ENCODE peak calls at places on chromosome 7, in ten cellular contexts. One of them, this sample, is unnamed.
A peak's percentile ranks its signal among the peaks of the same experiment; 100 is the strongest.

GRCh38 chr7:98641646-98642489 is 24.8 kb downstream of the NPTX2 start:
- DNase-seq in mesendoderm: peak; percentile 54
- DNase-seq in stromal cell of bone marrow: no peak
- DNase-seq in Caki2: no peak
- DNase-seq in NCI-H69: peak; percentile 60
- DNase-seq in right cardiac atrium: no peak
- DNase-seq in activated naive CD4-positive, alpha-beta T cell: no peak
- DNase-seq in naive thymus-derived CD8-positive, alpha-beta T cell: no peak
- DNase-seq in A549: no peak
- DNase-seq in caudate nucleus: no peak
- DNase-seq in this sample: peak; percentile 21

GRCh38 chr7:105493928-105494325 is 28.1 kb downstream of the PUS7 start:
- DNase-seq in mesendoderm: no peak
- DNase-seq in activated naive CD4-positive, alpha-beta T cell: no peak
- DNase-seq in naive thymus-derived CD8-positive, alpha-beta T cell: no peak
- DNase-seq in Caki2: peak; percentile 5
- DNase-seq in stromal cell of bone marrow: peak; percentile 70
- DNase-seq in NCI-H69: no peak
- DNase-seq in caudate nucleus: no peak
- DNase-seq in A549: peak; percentile 50
- DNase-seq in right cardiac atrium: no peak
- DNase-seq in this sample: no peak

GRCh38 chr7:93461350-93461749 is 113.2 kb downstream of the CALCR start:
- DNase-seq in activated naive CD4-positive, alpha-beta T cell: no peak
- DNase-seq in mesendoderm: peak; percentile 29
- DNase-seq in A549: peak; percentile 8
- DNase-seq in right cardiac atrium: no peak
- DNase-seq in NCI-H69: peak; percentile 71
- DNase-seq in stromal cell of bone marrow: no peak
- DNase-seq in naive thymus-derived CD8-positive, alpha-beta T cell: no peak
- DNase-seq in Caki2: peak; percentile 2
- DNase-seq in caudate nucleus: no peak
- DNase-seq in this sample: no peak

GRCh38 chr7:160958-161725 is 31.2 kb upstream of the FAM20C start:
- DNase-seq in Caki2: no peak
- DNase-seq in stromal cell of bone marrow: no peak
- DNase-seq in activated naive CD4-positive, alpha-beta T cell: no peak
- DNase-seq in mesendoderm: no peak
- DNase-seq in right cardiac atrium: peak; percentile 8
- DNase-seq in caudate nucleus: no peak
- DNase-seq in naive thymus-derived CD8-positive, alpha-beta T cell: no peak
- DNase-seq in NCI-H69: no peak
- DNase-seq in A549: no peak
- DNase-seq in this sample: no peak

GRCh38 chr7:148304456-148304855 is 286.1 kb upstream of the C7orf33 start:
- DNase-seq in activated naive CD4-positive, alpha-beta T cell: no peak
- DNase-seq in NCI-H69: peak; percentile 84
- DNase-seq in right cardiac atrium: no peak
- DNase-seq in Caki2: no peak
- DNase-seq in A549: no peak
- DNase-seq in mesendoderm: peak; percentile 63
- DNase-seq in naive thymus-derived CD8-positive, alpha-beta T cell: no peak
- DNase-seq in caudate nucleus: no peak
- DNase-seq in stromal cell of bone marrow: no peak
- DNase-seq in this sample: no peak

GRCh38 chr7:37495574-37496184 is 47.0 kb upstream of the ELMO1 start:
- DNase-seq in caudate nucleus: no peak
- DNase-seq in naive thymus-derived CD8-positive, alpha-beta T cell: peak; percentile 47
- DNase-seq in A549: peak; percentile 33
- DNase-seq in stromal cell of bone marrow: peak; percentile 37
- DNase-seq in right cardiac atrium: no peak
- DNase-seq in Caki2: no peak
- DNase-seq in activated naive CD4-positive, alpha-beta T cell: no peak
- DNase-seq in mesendoderm: peak; percentile 52
- DNase-seq in NCI-H69: peak; percentile 29
- DNase-seq in this sample: peak; percentile 13

GRCh38 chr7:120395526-120396019 is 122.6 kb downstream of the KCND2 start:
- DNase-seq in right cardiac atrium: no peak
- DNase-seq in A549: no peak
- DNase-seq in stromal cell of bone marrow: no peak
- DNase-seq in caudate nucleus: no peak
- DNase-seq in NCI-H69: peak; percentile 59
- DNase-seq in activated naive CD4-positive, alpha-beta T cell: no peak
- DNase-seq in mesendoderm: peak; percentile 68
- DNase-seq in naive thymus-derived CD8-positive, alpha-beta T cell: no peak
- DNase-seq in Caki2: peak; percentile 6
- DNase-seq in this sample: no peak

GRCh38 chr7:934469-935320 is 19.8 kb downstream of the ADAP1 start:
- DNase-seq in A549: no peak
- DNase-seq in naive thymus-derived CD8-positive, alpha-beta T cell: no peak
- DNase-seq in stromal cell of bone marrow: no peak
- DNase-seq in activated naive CD4-positive, alpha-beta T cell: no peak
- DNase-seq in right cardiac atrium: peak; percentile 10
- DNase-seq in caudate nucleus: no peak
- DNase-seq in NCI-H69: no peak
- DNase-seq in mesendoderm: no peak
- DNase-seq in Caki2: no peak
- DNase-seq in this sample: no peak

GRCh38 chr7:13990319-13990983 is 985 bp upstream of the ETV1 start:
- DNase-seq in Caki2: peak; percentile 61
- DNase-seq in NCI-H69: peak; percentile 97
- DNase-seq in mesendoderm: peak; percentile 94
- DNase-seq in stromal cell of bone marrow: no peak
- DNase-seq in naive thymus-derived CD8-positive, alpha-beta T cell: no peak
- DNase-seq in A549: peak; percentile 42
- DNase-seq in activated naive CD4-positive, alpha-beta T cell: no peak
- DNase-seq in caudate nucleus: peak; percentile 61
- DNase-seq in right cardiac atrium: peak; percentile 51
- DNase-seq in this sample: peak; percentile 0

GRCh38 chr7:3927446-3928110 is 626.5 kb downstream of the SDK1 start:
- DNase-seq in A549: no peak
- DNase-seq in naive thymus-derived CD8-positive, alpha-beta T cell: no peak
- DNase-seq in Caki2: no peak
- DNase-seq in stromal cell of bone marrow: no peak
- DNase-seq in right cardiac atrium: no peak
- DNase-seq in NCI-H69: no peak
- DNase-seq in caudate nucleus: no peak
- DNase-seq in activated naive CD4-positive, alpha-beta T cell: no peak
- DNase-seq in mesendoderm: no peak
- DNase-seq in this sample: no peak

GRCh38 chr7:73828972-73829371 is 1.8 kb upstream of the CLDN4 start:
- DNase-seq in stromal cell of bone marrow: no peak
- DNase-seq in mesendoderm: no peak
- DNase-seq in caudate nucleus: no peak
- DNase-seq in NCI-H69: peak; percentile 60
- DNase-seq in Caki2: no peak
- DNase-seq in naive thymus-derived CD8-positive, alpha-beta T cell: no peak
- DNase-seq in activated naive CD4-positive, alpha-beta T cell: no peak
- DNase-seq in A549: no peak
- DNase-seq in right cardiac atrium: no peak
- DNase-seq in this sample: no peak

GRCh38 chr7:148819697-148820332 is 64.3 kb downstream of the EZH2 start:
- DNase-seq in stromal cell of bone marrow: no peak
- DNase-seq in mesendoderm: no peak
- DNase-seq in naive thymus-derived CD8-positive, alpha-beta T cell: no peak
- DNase-seq in activated naive CD4-positive, alpha-beta T cell: no peak
- DNase-seq in NCI-H69: no peak
- DNase-seq in caudate nucleus: no peak
- DNase-seq in right cardiac atrium: no peak
- DNase-seq in Caki2: no peak
- DNase-seq in A549: no peak
- DNase-seq in this sample: no peak

GRCh38 chr7:42915356-42915755 is 3.5 kb upstream of the C7orf25 start:
- DNase-seq in caudate nucleus: no peak
- DNase-seq in naive thymus-derived CD8-positive, alpha-beta T cell: no peak
- DNase-seq in stromal cell of bone marrow: no peak
- DNase-seq in Caki2: no peak
- DNase-seq in activated naive CD4-positive, alpha-beta T cell: no peak
- DNase-seq in NCI-H69: no peak
- DNase-seq in mesendoderm: no peak
- DNase-seq in A549: no peak
- DNase-seq in right cardiac atrium: no peak
- DNase-seq in this sample: no peak

GRCh38 chr7:158581440-158582088 is 6.1 kb downstream of the PTPRN2 start:
- DNase-seq in A549: no peak
- DNase-seq in mesendoderm: no peak
- DNase-seq in Caki2: no peak
- DNase-seq in NCI-H69: peak; percentile 61
- DNase-seq in right cardiac atrium: no peak
- DNase-seq in naive thymus-derived CD8-positive, alpha-beta T cell: no peak
- DNase-seq in caudate nucleus: no peak
- DNase-seq in stromal cell of bone marrow: no peak
- DNase-seq in activated naive CD4-positive, alpha-beta T cell: no peak
- DNase-seq in this sample: peak; percentile 80

GRCh38 chr7:158910254-158911053 is 54.1 kb downstream of the DYNC2I1 start:
- DNase-seq in right cardiac atrium: no peak
- DNase-seq in activated naive CD4-positive, alpha-beta T cell: no peak
- DNase-seq in A549: no peak
- DNase-seq in Caki2: peak; percentile 60
- DNase-seq in mesendoderm: peak; percentile 13
- DNase-seq in naive thymus-derived CD8-positive, alpha-beta T cell: no peak
- DNase-seq in caudate nucleus: no peak
- DNase-seq in NCI-H69: no peak
- DNase-seq in stromal cell of bone marrow: no peak
- DNase-seq in this sample: no peak

GRCh38 chr7:44188480-44189225 is 586 bp downstream of the GCK start:
- DNase-seq in stromal cell of bone marrow: no peak
- DNase-seq in activated naive CD4-positive, alpha-beta T cell: no peak
- DNase-seq in A549: no peak
- DNase-seq in NCI-H69: no peak
- DNase-seq in mesendoderm: no peak
- DNase-seq in right cardiac atrium: no peak
- DNase-seq in caudate nucleus: no peak
- DNase-seq in Caki2: no peak
- DNase-seq in naive thymus-derived CD8-positive, alpha-beta T cell: no peak
- DNase-seq in this sample: no peak

GRCh38 chr7:117157121-117157870 is 165.6 kb downstream of the WNT2 start:
- DNase-seq in caudate nucleus: peak; percentile 28
- DNase-seq in NCI-H69: peak; percentile 10
- DNase-seq in A549: peak; percentile 37
- DNase-seq in Caki2: peak; percentile 56
- DNase-seq in mesendoderm: no peak
- DNase-seq in right cardiac atrium: peak; percentile 72
- DNase-seq in stromal cell of bone marrow: peak; percentile 95
- DNase-seq in activated naive CD4-positive, alpha-beta T cell: no peak
- DNase-seq in naive thymus-derived CD8-positive, alpha-beta T cell: no peak
- DNase-seq in this sample: no peak

GRCh38 chr7:73622909-73623797 is 1.2 kb downstream of the MLXIPL start:
- DNase-seq in Caki2: no peak
- DNase-seq in stromal cell of bone marrow: no peak
- DNase-seq in activated naive CD4-positive, alpha-beta T cell: no peak
- DNase-seq in mesendoderm: peak; percentile 79
- DNase-seq in A549: no peak
- DNase-seq in NCI-H69: peak; percentile 63
- DNase-seq in caudate nucleus: no peak
- DNase-seq in naive thymus-derived CD8-positive, alpha-beta T cell: no peak
- DNase-seq in right cardiac atrium: peak; percentile 78
- DNase-seq in this sample: peak; percentile 95

GRCh38 chr7:99004216-99004615 is 125.9 kb downstream of the TRRAP start:
- DNase-seq in naive thymus-derived CD8-positive, alpha-beta T cell: no peak
- DNase-seq in Caki2: no peak
- DNase-seq in caudate nucleus: no peak
- DNase-seq in A549: no peak
- DNase-seq in right cardiac atrium: no peak
- DNase-seq in activated naive CD4-positive, alpha-beta T cell: no peak
- DNase-seq in NCI-H69: no peak
- DNase-seq in mesendoderm: no peak
- DNase-seq in stromal cell of bone marrow: no peak
- DNase-seq in this sample: no peak

GRCh38 chr7:135168489-135169140 is 1.9 kb downstream of the CYREN start:
- DNase-seq in activated naive CD4-positive, alpha-beta T cell: no peak
- DNase-seq in mesendoderm: no peak
- DNase-seq in right cardiac atrium: no peak
- DNase-seq in NCI-H69: no peak
- DNase-seq in caudate nucleus: no peak
- DNase-seq in Caki2: no peak
- DNase-seq in naive thymus-derived CD8-positive, alpha-beta T cell: no peak
- DNase-seq in stromal cell of bone marrow: no peak
- DNase-seq in A549: no peak
- DNase-seq in this sample: no peak

GRCh38 chr7:33346055-33346454 is 216.7 kb downstream of the BBS9 start:
- DNase-seq in mesendoderm: no peak
- DNase-seq in caudate nucleus: no peak
- DNase-seq in NCI-H69: no peak
- DNase-seq in A549: no peak
- DNase-seq in right cardiac atrium: no peak
- DNase-seq in Caki2: peak; percentile 5
- DNase-seq in naive thymus-derived CD8-positive, alpha-beta T cell: no peak
- DNase-seq in stromal cell of bone marrow: no peak
- DNase-seq in activated naive CD4-positive, alpha-beta T cell: no peak
- DNase-seq in this sample: no peak

GRCh38 chr7:128838109-128838779 is 8.0 kb downstream of the FLNC start:
- DNase-seq in mesendoderm: no peak
- DNase-seq in activated naive CD4-positive, alpha-beta T cell: no peak
- DNase-seq in NCI-H69: no peak
- DNase-seq in A549: no peak
- DNase-seq in caudate nucleus: no peak
- DNase-seq in right cardiac atrium: peak; percentile 8
- DNase-seq in Caki2: no peak
- DNase-seq in stromal cell of bone marrow: no peak
- DNase-seq in naive thymus-derived CD8-positive, alpha-beta T cell: no peak
- DNase-seq in this sample: no peak

GRCh38 chr7:123640583-123640982 is 15.1 kb upstream of the LMOD2 start:
- DNase-seq in NCI-H69: no peak
- DNase-seq in stromal cell of bone marrow: no peak
- DNase-seq in naive thymus-derived CD8-positive, alpha-beta T cell: no peak
- DNase-seq in Caki2: no peak
- DNase-seq in mesendoderm: no peak
- DNase-seq in activated naive CD4-positive, alpha-beta T cell: no peak
- DNase-seq in A549: no peak
- DNase-seq in right cardiac atrium: no peak
- DNase-seq in caudate nucleus: no peak
- DNase-seq in this sample: no peak

GRCh38 chr7:51328351-51328801 is 11.8 kb upstream of the COBL start:
- DNase-seq in NCI-H69: no peak
- DNase-seq in naive thymus-derived CD8-positive, alpha-beta T cell: no peak
- DNase-seq in right cardiac atrium: no peak
- DNase-seq in caudate nucleus: no peak
- DNase-seq in Caki2: peak; percentile 30
- DNase-seq in activated naive CD4-positive, alpha-beta T cell: no peak
- DNase-seq in A549: peak; percentile 7
- DNase-seq in mesendoderm: no peak
- DNase-seq in stromal cell of bone marrow: no peak
- DNase-seq in this sample: peak; percentile 76

GRCh38 chr7:100441641-100442535 is 5.6 kb upstream of the PPP1R35 start:
- DNase-seq in naive thymus-derived CD8-positive, alpha-beta T cell: no peak
- DNase-seq in Caki2: no peak
- DNase-seq in mesendoderm: no peak
- DNase-seq in stromal cell of bone marrow: no peak
- DNase-seq in right cardiac atrium: no peak
- DNase-seq in NCI-H69: no peak
- DNase-seq in A549: no peak
- DNase-seq in activated naive CD4-positive, alpha-beta T cell: no peak
- DNase-seq in caudate nucleus: no peak
- DNase-seq in this sample: no peak

GRCh38 chr7:90923576-90923975 is 327.5 kb downstream of the CDK14 start:
- DNase-seq in mesendoderm: no peak
- DNase-seq in caudate nucleus: no peak
- DNase-seq in Caki2: no peak
- DNase-seq in right cardiac atrium: no peak
- DNase-seq in A549: no peak
- DNase-seq in stromal cell of bone marrow: no peak
- DNase-seq in activated naive CD4-positive, alpha-beta T cell: no peak
- DNase-seq in naive thymus-derived CD8-positive, alpha-beta T cell: no peak
- DNase-seq in NCI-H69: no peak
- DNase-seq in this sample: no peak

GRCh38 chr7:44081266-44081748 is 1.0 kb downstream of the POLM start:
- DNase-seq in A549: no peak
- DNase-seq in naive thymus-derived CD8-positive, alpha-beta T cell: peak; percentile 59
- DNase-seq in caudate nucleus: no peak
- DNase-seq in activated naive CD4-positive, alpha-beta T cell: no peak
- DNase-seq in NCI-H69: no peak
- DNase-seq in mesendoderm: no peak
- DNase-seq in right cardiac atrium: no peak
- DNase-seq in Caki2: no peak
- DNase-seq in stromal cell of bone marrow: no peak
- DNase-seq in this sample: no peak

GRCh38 chr7:106659963-106660861 is 746 bp downstream of the CCDC71L start:
- DNase-seq in right cardiac atrium: peak; percentile 80
- DNase-seq in caudate nucleus: no peak
- DNase-seq in naive thymus-derived CD8-positive, alpha-beta T cell: peak; percentile 68
- DNase-seq in mesendoderm: peak; percentile 93
- DNase-seq in A549: peak; percentile 87
- DNase-seq in NCI-H69: peak; percentile 88
- DNase-seq in stromal cell of bone marrow: peak; percentile 41
- DNase-seq in activated naive CD4-positive, alpha-beta T cell: peak; percentile 55
- DNase-seq in Caki2: peak; percentile 82
- DNase-seq in this sample: no peak

This sample was measured in HepG2.